ENCODE peak calls at places on chromosomes 3 and 15, in four cellular contexts. O is SK-N-SH, R is K562, G is GM12878. K is an unnamed sample.

GRCh38 chr3:104206925-104207324 is 1159.8 kb upstream of the ALCAM start:
- DNase-seq in O (no peak), R (no peak), G (no peak), K (no peak)

GRCh38 chr3:184907941-184908649 is 96.1 kb downstream of the VPS8 start:
- DNase-seq in O (no peak), R (no peak), G (no peak), K (peak)

GRCh38 chr3:122183893-122184590 is 574 bp downstream of the CASR start:
- DNase-seq in O (peak), R (no peak), G (no peak), K (peak)

GRCh38 chr3:161171113-161171512 is 50.0 kb upstream of the NMD3 start:
- DNase-seq in O (no peak), R (no peak), G (no peak), K (no peak)

GRCh38 chr15:48385431-48385830 is 54.2 kb downstream of the DUT start:
- DNase-seq in O (no peak), R (no peak), G (no peak), K (no peak)

GRCh38 chr3:68352031-68352430 is 580.3 kb downstream of the TAFA4 start:
- DNase-seq in O (no peak), R (no peak), G (no peak), K (no peak)

GRCh38 chr15:57335326-57336118 is 40.8 kb upstream of the CGNL1 start:
- DNase-seq in O (no peak), R (no peak), G (no peak), K (no peak)

GRCh38 chr3:170622369-170623159 is 36.7 kb upstream of the SLC7A14 start:
- DNase-seq in O (peak), R (peak), G (no peak), K (no peak)

GRCh38 chr15:65051266-65051665 is 6.1 kb downstream of the SLC51B start:
- DNase-seq in O (no peak), R (no peak), G (no peak), K (no peak)

GRCh38 chr15:70558406-70559222 is 204.7 kb downstream of the UACA start:
- DNase-seq in O (no peak), R (no peak), G (no peak), K (no peak)

GRCh38 chr3:36373084-36373483 is 7.2 kb upstream of the STAC start:
- DNase-seq in O (no peak), R (no peak), G (no peak), K (no peak)

GRCh38 chr15:81002004-81002253 is 1.2 kb downstream of the TLNRD1 start:
- DNase-seq in O (peak), R (no peak), G (no peak), K (no peak)

GRCh38 chr3:64832098-64832497 is 144.3 kb upstream of the ADAMTS9 start:
- DNase-seq in O (no peak), R (no peak), G (no peak), K (no peak)

GRCh38 chr3:73603771-73604171 is 21.0 kb downstream of the PDZRN3 start:
- DNase-seq in O (peak), R (no peak), G (no peak), K (no peak)

GRCh38 chr3:136818191-136818850 is 605 bp upstream of the SLC35G2 start:
- DNase-seq in O (peak), R (peak), G (no peak), K (peak)

GRCh38 chr3:136817448-136817847 is 1.5 kb upstream of the SLC35G2 start:
- DNase-seq in O (no peak), R (no peak), G (no peak), K (no peak)

GRCh38 chr3:136819784-136820640 is 1.1 kb downstream of the SLC35G2 start:
- DNase-seq in O (peak), R (no peak), G (no peak), K (peak)

GRCh38 chr3:136818851-136819783 is at the start of gene SLC35G2:
- DNase-seq in O (peak), R (peak), G (no peak), K (peak)
- TF ChIP-seq USF1 in O (no peak), R (no peak), G (no peak), K (no peak)

DNA sequence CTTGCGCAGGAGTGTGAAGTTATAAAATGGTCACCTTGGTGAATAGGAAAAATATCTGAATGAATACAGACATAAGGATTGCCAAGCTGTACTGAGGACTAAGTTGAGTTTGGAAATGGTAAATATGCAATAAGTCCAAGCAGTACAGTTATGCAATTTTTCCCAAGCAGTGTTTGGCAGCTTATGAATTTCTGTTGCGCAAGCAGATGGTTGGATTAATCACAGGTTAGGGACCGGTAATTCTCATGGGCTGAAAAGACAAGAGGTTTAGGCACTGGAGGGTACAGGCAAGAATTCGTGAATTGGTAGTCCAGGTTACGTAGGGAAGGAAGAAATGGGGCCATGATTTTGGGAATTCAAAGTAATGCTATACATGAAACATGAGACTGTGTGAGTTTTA is 210.3 kb downstream of the RAP2B start:
- DNase-seq in O (no peak), R (no peak), G (no peak), K (no peak)
- TF ChIP-seq USF1 in O (no peak), R (no peak), G (no peak), K (no peak)

DNA sequence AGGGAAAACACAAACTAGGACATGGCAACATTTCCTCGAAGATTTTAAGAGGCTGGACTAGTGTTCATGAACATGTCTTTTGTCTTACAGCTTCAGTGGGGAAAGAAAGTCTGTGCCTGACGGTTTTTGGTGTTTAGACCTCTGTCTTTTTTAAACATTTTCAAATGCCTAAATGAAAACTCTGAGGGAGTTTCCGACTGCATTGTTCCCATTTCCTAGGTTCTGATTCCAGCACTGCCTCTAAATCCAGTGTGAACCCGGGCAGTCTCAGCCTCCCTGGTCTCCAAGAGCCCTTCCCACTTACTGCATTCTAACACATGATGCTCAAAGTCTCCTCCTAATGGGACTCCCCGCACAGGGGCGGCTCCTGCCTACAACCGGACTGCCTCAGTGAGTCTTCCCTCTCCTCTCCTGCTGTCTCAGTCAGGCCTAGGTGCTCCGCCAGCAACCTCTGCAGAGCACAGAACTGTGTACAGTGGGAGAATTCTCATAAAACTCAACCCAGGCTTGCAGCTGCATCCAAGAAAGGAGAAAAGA is 29.0 kb downstream of the TBC1D2B start:
- DNase-seq in O (no peak), R (no peak), G (no peak), K (no peak)
- TF ChIP-seq USF1 in O (no peak), R (no peak), G (no peak), K (no peak)

GRCh38 chr15:93997071-93997658 is 234.2 kb upstream of the MCTP2 start:
- DNase-seq in O (peak), R (no peak), G (no peak), K (no peak)
- TF ChIP-seq USF1 in O (no peak), R (no peak), G (no peak), K (no peak)

GRCh38 chr3:11099306-11099705 is 55.0 kb upstream of the HRH1 start:
- DNase-seq in O (no peak), R (no peak), G (no peak), K (no peak)

GRCh38 chr3:11093823-11094340 is 60.4 kb upstream of the HRH1 start:
- DNase-seq in O (no peak), R (no peak), G (no peak), K (no peak)

GRCh38 chr3:11091791-11092190 is 62.5 kb upstream of the HRH1 start:
- DNase-seq in O (no peak), R (no peak), G (no peak), K (no peak)

GRCh38 chr3:11095932-11096265 is 58.4 kb upstream of the HRH1 start:
- DNase-seq in O (no peak), R (peak), G (no peak), K (no peak)

GRCh38 chr3:11096266-11097135 is 57.8 kb upstream of the HRH1 start:
- DNase-seq in O (peak), R (peak), G (no peak), K (peak)
- TF ChIP-seq USF1 in O (peak), R (no peak), G (no peak), K (no peak)